ENCODE peak calls at places on chromosome 22, in six cellular contexts. K, Y, I, V, B and Q are unnamed samples.

GRCh38 chr22:19663286-19663815 is 51.0 kb upstream of the SEPTIN5 start:
- DNase-seq in K (no peak), Y (no peak), I (no peak), V (peak), B (peak), Q (peak)

GRCh38 chr22:20590477-20591294 is 83.3 kb downstream of the MED15 start:
- DNase-seq in K (no peak), Y (no peak), I (no peak), V (peak), B (no peak), Q (no peak)

GRCh38 chr22:37229805-37230672 is 14.0 kb downstream of the RAC2 start:
- DNase-seq in K (no peak), Y (peak), I (peak), V (peak), B (no peak), Q (peak)

GRCh38 chr22:20060700-20061480 is 19.2 kb upstream of the DGCR8 start:
- DNase-seq in K (no peak), Y (no peak), I (no peak), V (no peak), B (no peak), Q (no peak)

GRCh38 chr22:40637181-40638150 is 947 bp upstream of the MRTFA start:
- DNase-seq in K (no peak), Y (peak), I (no peak), V (peak), B (no peak), Q (no peak)

GRCh38 chr22:37967147-37967546 is 13.6 kb downstream of the POLR2F start:
- DNase-seq in K (no peak), Y (no peak), I (no peak), V (no peak), B (peak), Q (no peak)

GRCh38 chr22:47449508-47450270 is 687.2 kb downstream of the TBC1D22A start:
- DNase-seq in K (no peak), Y (no peak), I (peak), V (no peak), B (no peak), Q (no peak)

GRCh38 chr22:42863349-42863911 is 6.4 kb upstream of the ARFGAP3 start:
- DNase-seq in K (peak), Y (peak), I (no peak), V (peak), B (peak), Q (no peak)

GRCh38 chr22:11628651-11629511 is 3899.1 kb upstream of the OR11H1 start:
- DNase-seq in K (no peak), Y (peak), I (peak), V (no peak), B (no peak), Q (no peak)

GRCh38 chr22:46674367-46674781 is 54.2 kb downstream of the GRAMD4 start:
- DNase-seq in K (peak), Y (peak), I (peak), V (no peak), B (no peak), Q (peak)

GRCh38 chr22:46590334-46590733 is 29.9 kb upstream of the GRAMD4 start:
- DNase-seq in K (no peak), Y (no peak), I (no peak), V (no peak), B (no peak), Q (no peak)

GRCh38 chr22:48141301-48141700 is 1378.9 kb downstream of the TBC1D22A start:
- DNase-seq in K (no peak), Y (no peak), I (no peak), V (no peak), B (no peak), Q (no peak)

GRCh38 chr22:27597703-27598444 is 203.7 kb downstream of the MN1 start:
- DNase-seq in K (no peak), Y (no peak), I (no peak), V (peak), B (peak), Q (no peak)

GRCh38 chr22:17152971-17153370 is 6.1 kb downstream of the HDHD5 start:
- DNase-seq in K (no peak), Y (no peak), I (no peak), V (no peak), B (no peak), Q (no peak)

GRCh38 chr22:27438271-27438980 is 363.1 kb downstream of the MN1 start:
- DNase-seq in K (no peak), Y (no peak), I (no peak), V (no peak), B (no peak), Q (no peak)

GRCh38 chr22:32080904-32081303 is 37.8 kb downstream of the SLC5A1 start:
- DNase-seq in K (no peak), Y (peak), I (peak), V (peak), B (peak), Q (peak)

GRCh38 chr22:19962909-19963806 is 21.5 kb upstream of the TXNRD2 start:
- DNase-seq in K (no peak), Y (no peak), I (no peak), V (peak), B (peak), Q (no peak)

GRCh38 chr22:20033045-20033706 is 12.3 kb downstream of the TANGO2 start:
- DNase-seq in K (no peak), Y (no peak), I (no peak), V (no peak), B (no peak), Q (no peak)

GRCh38 chr22:19174106-19175025 is 4.2 kb downstream of the SLC25A1 start:
- DNase-seq in K (peak), Y (no peak), I (no peak), V (peak), B (peak), Q (no peak)

GRCh38 chr22:46803031-46803880 is 40.8 kb downstream of the TBC1D22A start:
- DNase-seq in K (peak), Y (peak), I (peak), V (peak), B (peak), Q (peak)

GRCh38 chr22:41976070-41976901 is 7.0 kb downstream of the SEPTIN3 start:
- DNase-seq in K (no peak), Y (peak), I (peak), V (no peak), B (no peak), Q (peak)

GRCh38 chr22:44031111-44031963 is 7.2 kb downstream of the PARVB start:
- DNase-seq in K (no peak), Y (no peak), I (no peak), V (no peak), B (peak), Q (no peak)

GRCh38 chr22:20419664-20419951 is 18.0 kb downstream of the SCARF2 start:
- DNase-seq in K (no peak), Y (no peak), I (no peak), V (no peak), B (no peak), Q (no peak)

GRCh38 chr22:29816980-29817379 is 21.1 kb downstream of the ASCC2 start:
- DNase-seq in K (no peak), Y (no peak), I (no peak), V (peak), B (no peak), Q (no peak)
- TF ChIP-seq CTCF in K (no peak), Y (no peak), I (no peak), V (no peak), B (no peak), Q (no peak)

DNA sequence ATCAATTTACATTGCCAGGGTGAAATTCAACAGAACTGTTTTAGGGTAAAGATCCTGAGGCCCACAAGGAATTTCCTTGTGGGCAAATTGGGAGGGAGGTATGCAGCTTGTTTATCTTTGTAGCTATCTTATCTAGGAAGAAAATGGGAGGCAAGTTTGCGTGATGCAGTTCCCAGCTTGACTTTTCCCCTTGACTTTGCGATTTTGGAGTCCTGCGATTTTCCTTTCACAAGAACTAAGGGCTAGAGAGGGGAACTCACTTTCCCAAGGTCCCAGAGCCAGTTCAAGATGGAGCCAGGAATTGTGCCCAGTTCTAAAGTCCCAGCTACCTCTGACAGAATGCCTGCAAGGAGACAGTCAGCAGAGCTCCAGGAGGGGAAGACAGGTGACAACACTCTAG is 30.7 kb downstream of the RIBC2 start:
- DNase-seq in K (no peak), Y (no peak), I (no peak), V (no peak), B (no peak), Q (no peak)
- TF ChIP-seq CTCF in K (no peak), Y (no peak), I (no peak), V (no peak), B (no peak), Q (no peak)

GRCh38 chr22:24460418-24461089 is 33.2 kb downstream of the ADORA2A start:
- DNase-seq in K (no peak), Y (peak), I (no peak), V (no peak), B (no peak), Q (peak)
- TF ChIP-seq CTCF in K (no peak), Y (no peak), I (no peak), V (no peak), B (no peak), Q (no peak)

GRCh38 chr22:39384750-39385480 is 14.7 kb upstream of the TAB1 start:
- DNase-seq in K (no peak), Y (no peak), I (no peak), V (peak), B (peak), Q (peak)
- TF ChIP-seq CTCF in K (no peak), Y (no peak), I (no peak), V (peak), B (peak), Q (no peak)

GRCh38 chr22:50625568-50626313 is 2.2 kb downstream of the ARSA start:
- DNase-seq in K (no peak), Y (no peak), I (no peak), V (no peak), B (no peak), Q (no peak)
- TF ChIP-seq CTCF in K (no peak), Y (no peak), I (peak), V (peak), B (no peak), Q (no peak)